ENCODE peak calls at places on chromosomes 3 and 15, in eight cellular contexts. C, J, Q, V, K, E, O and Z are unnamed samples.

GRCh38 chr15:60400957-60401356 is 3.2 kb upstream of the ANXA2 start:
- DNase-seq in C (no peak), J (no peak), Q (no peak), V (no peak), K (no peak), E (no peak), O (no peak), Z (no peak)

GRCh38 chr3:196496183-196496582 is 7.4 kb downstream of the RNF168 start:
- DNase-seq in C (no peak), J (no peak), Q (no peak), V (no peak), K (no peak), E (no peak), O (no peak), Z (no peak)

GRCh38 chr3:9666704-9667445 is 17.6 kb downstream of the MTMR14 start:
- DNase-seq in C (no peak), J (no peak), Q (no peak), V (no peak), K (no peak), E (no peak), O (peak), Z (no peak)

GRCh38 chr3:158094235-158094916 is 11.8 kb downstream of the SHOX2 start:
- DNase-seq in C (peak), J (no peak), Q (peak), V (no peak), K (peak), E (peak), O (no peak), Z (no peak)

GRCh38 chr3:134832585-134832984 is 37.5 kb downstream of the EPHB1 start:
- DNase-seq in C (no peak), J (no peak), Q (no peak), V (no peak), K (no peak), E (no peak), O (no peak), Z (no peak)

GRCh38 chr3:129936757-129937156 is 37.8 kb upstream of the TRH start:
- DNase-seq in C (no peak), J (peak), Q (no peak), V (peak), K (no peak), E (no peak), O (peak), Z (peak)

GRCh38 chr15:45121706-45122417 is 7.7 kb downstream of the DUOXA2 start:
- DNase-seq in C (no peak), J (peak), Q (no peak), V (no peak), K (no peak), E (no peak), O (no peak), Z (peak)

GRCh38 chr15:32119694-32120330 is 89.5 kb downstream of the CHRNA7 start:
- DNase-seq in C (no peak), J (no peak), Q (no peak), V (no peak), K (no peak), E (no peak), O (no peak), Z (no peak)

GRCh38 chr15:67571643-67572415 is 29.3 kb downstream of the MAP2K5 start:
- DNase-seq in C (no peak), J (no peak), Q (no peak), V (peak), K (no peak), E (no peak), O (no peak), Z (no peak)

GRCh38 chr3:98994128-98994762 is 92.8 kb upstream of the DCBLD2 start:
- DNase-seq in C (no peak), J (peak), Q (no peak), V (no peak), K (no peak), E (no peak), O (no peak), Z (peak)

GRCh38 chr3:46660003-46660402 is 33.5 kb downstream of the ALS2CL start:
- DNase-seq in C (no peak), J (peak), Q (no peak), V (peak), K (no peak), E (peak), O (no peak), Z (no peak)

GRCh38 chr3:62255758-62256157 is 117.6 kb downstream of the FEZF2 start:
- DNase-seq in C (no peak), J (no peak), Q (no peak), V (no peak), K (no peak), E (no peak), O (no peak), Z (no peak)

GRCh38 chr3:52788890-52789745 is 5.5 kb upstream of the ITIH3 start:
- DNase-seq in C (no peak), J (no peak), Q (no peak), V (no peak), K (no peak), E (peak), O (no peak), Z (no peak)

GRCh38 chr15:67884514-67885225 is 44.8 kb upstream of the RNU6-1 start:
- DNase-seq in C (peak), J (peak), Q (peak), V (peak), K (peak), E (peak), O (peak), Z (peak)

GRCh38 chr3:53150247-53151085 is 10.5 kb upstream of the PRKCD start:
- DNase-seq in C (no peak), J (peak), Q (no peak), V (peak), K (no peak), E (no peak), O (no peak), Z (no peak)

GRCh38 chr3:17583530-17583929 is 158.9 kb downstream of the TBC1D5 start:
- DNase-seq in C (no peak), J (no peak), Q (no peak), V (no peak), K (no peak), E (no peak), O (no peak), Z (no peak)

GRCh38 chr3:34973586-34973985 is 665.7 kb upstream of the ARPP21 start:
- DNase-seq in C (no peak), J (no peak), Q (no peak), V (no peak), K (no peak), E (no peak), O (no peak), Z (no peak)

GRCh38 chr3:78139166-78139565 is 1099.3 kb downstream of the ROBO2 start:
- DNase-seq in C (no peak), J (peak), Q (no peak), V (no peak), K (no peak), E (no peak), O (no peak), Z (no peak)

GRCh38 chr3:45915518-45916231 is 27.6 kb upstream of the CXCR6 start:
- DNase-seq in C (peak), J (peak), Q (no peak), V (no peak), K (no peak), E (no peak), O (peak), Z (peak)

GRCh38 chr3:188421836-188422540 is 268.0 kb downstream of the LPP start:
- DNase-seq in C (no peak), J (no peak), Q (no peak), V (peak), K (no peak), E (no peak), O (no peak), Z (no peak)

GRCh38 chr3:119257654-119258410 is 17.2 kb upstream of the B4GALT4 start:
- DNase-seq in C (no peak), J (peak), Q (no peak), V (peak), K (no peak), E (no peak), O (no peak), Z (no peak)

GRCh38 chr3:76679510-76679909 is 360.4 kb upstream of the ROBO2 start:
- DNase-seq in C (no peak), J (no peak), Q (no peak), V (no peak), K (no peak), E (no peak), O (no peak), Z (no peak)

GRCh38 chr15:99454941-99455795 is 110.6 kb upstream of the MEF2A start:
- DNase-seq in C (no peak), J (peak), Q (no peak), V (no peak), K (no peak), E (peak), O (peak), Z (peak)
- TF ChIP-seq CTCF in C (no peak), J (no peak), Q (no peak), V (no peak), K (no peak), E (no peak), O (no peak), Z (no peak)

GRCh38 chr3:101591071-101591470 is 17.1 kb downstream of the PCNP start:
- DNase-seq in C (no peak), J (no peak), Q (no peak), V (no peak), K (no peak), E (no peak), O (no peak), Z (no peak)

DNA sequence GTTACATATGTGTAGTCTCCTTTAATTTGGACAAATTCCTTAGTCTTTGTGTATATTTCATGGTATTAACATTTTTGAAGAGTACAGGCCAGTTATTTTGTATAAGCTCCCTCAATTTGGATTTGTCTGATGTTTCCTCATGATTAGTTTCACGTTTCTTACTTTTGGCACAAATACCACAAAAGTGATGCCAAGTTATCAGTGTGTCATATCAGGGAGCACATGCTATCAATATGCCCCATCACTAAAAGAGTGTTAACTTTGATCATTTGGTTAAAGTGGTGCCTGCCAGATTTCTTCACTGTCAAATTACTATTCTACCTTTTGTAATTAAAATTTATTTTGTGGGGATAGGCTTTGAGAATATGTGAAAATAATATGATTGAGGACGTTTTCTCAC is 14.6 kb downstream of the PCNP start:
- DNase-seq in C (no peak), J (no peak), Q (no peak), V (no peak), K (no peak), E (no peak), O (no peak), Z (no peak)
- TF ChIP-seq CTCF in C (no peak), J (no peak), Q (no peak), V (no peak), K (no peak), E (no peak), O (no peak), Z (no peak)

DNA sequence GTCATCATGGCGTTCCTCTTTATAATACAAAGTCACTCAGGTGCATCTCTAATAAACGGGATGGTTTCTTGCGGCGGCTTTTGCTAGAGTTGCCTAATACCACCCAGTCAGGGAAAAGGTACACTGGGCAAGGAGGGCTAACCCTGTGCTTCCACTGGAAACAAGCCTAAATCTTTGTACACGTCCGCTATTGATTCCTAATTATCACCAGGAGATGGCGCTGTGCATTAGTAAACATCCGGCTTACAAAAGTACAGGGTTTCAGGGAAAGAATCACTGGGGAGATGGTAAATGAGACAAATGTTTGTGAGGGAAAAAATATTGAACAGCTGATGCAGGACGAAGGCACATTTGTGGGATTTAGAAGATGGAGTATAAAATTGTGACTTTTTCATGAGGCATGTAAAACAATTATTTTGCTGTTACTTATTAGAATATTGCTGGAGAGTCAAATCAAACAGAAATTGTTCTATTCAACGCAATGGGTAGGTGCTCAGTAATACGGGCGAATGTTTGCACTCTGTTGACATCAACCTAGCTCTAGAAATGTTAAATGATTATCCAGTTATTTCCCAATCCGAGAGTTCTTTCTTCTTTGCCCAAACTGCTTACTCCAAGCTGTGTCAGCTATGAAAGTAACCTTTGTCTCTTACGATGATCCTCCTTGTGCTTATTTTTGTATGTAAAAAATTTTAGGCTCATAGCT is 50.6 kb downstream of the GMNC start:
- DNase-seq in C (no peak), J (peak), Q (peak), V (no peak), K (peak), E (no peak), O (no peak), Z (peak)
- TF ChIP-seq CTCF in C (peak), J (peak), Q (peak), V (peak), K (peak), E (peak), O (peak), Z (peak)

GRCh38 chr3:170357920-170358854 is 672 bp downstream of the SKIL start:
- DNase-seq in C (peak), J (peak), Q (peak), V (peak), K (peak), E (peak), O (peak), Z (peak)
- TF ChIP-seq CTCF in C (no peak), J (peak), Q (peak), V (no peak), K (no peak), E (peak), O (no peak), Z (peak)

GRCh38 chr3:30631237-30631961 is 25.0 kb downstream of the TGFBR2 start:
- DNase-seq in C (no peak), J (no peak), Q (no peak), V (no peak), K (no peak), E (no peak), O (no peak), Z (no peak)
- TF ChIP-seq CTCF in C (no peak), J (no peak), Q (no peak), V (no peak), K (no peak), E (no peak), O (no peak), Z (no peak)

GRCh38 chr15:82805994-82806406 is at the start of gene FSD2:
- DNase-seq in C (no peak), J (no peak), Q (no peak), V (no peak), K (no peak), E (no peak), O (no peak), Z (no peak)
- TF ChIP-seq CTCF in C (no peak), J (no peak), Q (no peak), V (no peak), K (no peak), E (no peak), O (no peak), Z (no peak)